ENCODE peak calls at places on chromosomes 2 and 18, in seven cellular contexts. A, B, N, U, I, E and T are unnamed samples.
A peak's percentile ranks its signal among the peaks of the same experiment; 100 is the strongest.

GRCh38 chr2:218722419-218722818 is 11.8 kb downstream of the TTLL4 start:
- DNase-seq in A (no peak), B (no peak), N (no peak), U (no peak), I (no peak), E (no peak), T (no peak)

GRCh38 chr18:13577091-13577697 is 149.2 kb downstream of the FAM210A start:
- DNase-seq in A (no peak), B (peak; percentile 45), N (no peak), U (no peak), I (no peak), E (no peak), T (no peak)

GRCh38 chr2:152475982-152476381 is 141.0 kb downstream of the FMNL2 start:
- DNase-seq in A (no peak), B (no peak), N (no peak), U (no peak), I (no peak), E (no peak), T (no peak)

GRCh38 chr18:70047931-70048603 is 100.4 kb upstream of the CD226 start:
- DNase-seq in A (no peak), B (no peak), N (no peak), U (no peak), I (no peak), E (no peak), T (no peak)

GRCh38 chr2:223894968-223895367 is 50.2 kb downstream of the WDFY1 start:
- DNase-seq in A (no peak), B (no peak), N (no peak), U (no peak), I (no peak), E (no peak), T (no peak)

GRCh38 chr18:77087391-77088141 is 45.0 kb downstream of the MBP start:
- DNase-seq in A (peak; percentile 55), B (no peak), N (no peak), U (no peak), I (peak; percentile 73), E (peak; percentile 77), T (no peak)

GRCh38 chr2:200679157-200679934 is 93.5 kb downstream of the AOX1 start:
- DNase-seq in A (no peak), B (peak; percentile 47), N (no peak), U (no peak), I (no peak), E (no peak), T (no peak)

GRCh38 chr2:42927334-42928160 is 135.2 kb upstream of the HAAO start:
- DNase-seq in A (no peak), B (peak; percentile 63), N (no peak), U (no peak), I (peak; percentile 18), E (peak; percentile 55), T (no peak)

GRCh38 chr2:101658387-101658786 is 39.1 kb upstream of the MAP4K4 start:
- DNase-seq in A (no peak), B (no peak), N (no peak), U (no peak), I (no peak), E (no peak), T (no peak)

GRCh38 chr2:220499281-220499680 is 871.9 kb downstream of the SLC4A3 start:
- DNase-seq in A (no peak), B (no peak), N (peak; percentile 10), U (no peak), I (peak; percentile 11), E (peak; percentile 31), T (no peak)

GRCh38 chr2:238667008-238667407 is 180.9 kb upstream of the TWIST2 start:
- DNase-seq in A (no peak), B (no peak), N (no peak), U (no peak), I (no peak), E (no peak), T (no peak)

GRCh38 chr2:70716131-70716766 is 51.8 kb downstream of the ADD2 start:
- DNase-seq in A (no peak), B (peak; percentile 39), N (no peak), U (no peak), I (no peak), E (no peak), T (peak; percentile 7)

GRCh38 chr2:235050992-235051351 is 99.2 kb downstream of the SH3BP4 start:
- DNase-seq in A (peak; percentile 87), B (peak; percentile 99), N (peak; percentile 83), U (peak; percentile 89), I (peak; percentile 41), E (peak; percentile 29), T (peak; percentile 62)

GRCh38 chr2:67772216-67773180 is 290.3 kb downstream of the C1D start:
- DNase-seq in A (no peak), B (peak; percentile 73), N (peak; percentile 61), U (no peak), I (no peak), E (no peak), T (no peak)

GRCh38 chr2:170744248-170745002 is 25.8 kb upstream of the ERICH2 start:
- DNase-seq in A (no peak), B (peak; percentile 13), N (no peak), U (no peak), I (no peak), E (no peak), T (no peak)

GRCh38 chr2:83071352-83071751 is 1387.7 kb downstream of the SUCLG1 start:
- DNase-seq in A (no peak), B (no peak), N (no peak), U (no peak), I (no peak), E (no peak), T (no peak)

GRCh38 chr2:171315781-171316180 is 118.0 kb downstream of the METTL8 start:
- DNase-seq in A (no peak), B (no peak), N (no peak), U (no peak), I (no peak), E (no peak), T (no peak)

GRCh38 chr18:12559319-12559718 is 98.6 kb downstream of the SPIRE1 start:
- DNase-seq in A (no peak), B (no peak), N (no peak), U (no peak), I (no peak), E (no peak), T (no peak)

GRCh38 chr2:54673501-54673998 is 49.9 kb upstream of the EML6 start:
- DNase-seq in A (peak; percentile 79), B (peak; percentile 80), N (peak; percentile 93), U (no peak), I (no peak), E (peak; percentile 82), T (no peak)

GRCh38 chr2:239158641-239159475 is 242.0 kb downstream of the HDAC4 start:
- DNase-seq in A (peak; percentile 0), B (no peak), N (peak; percentile 7), U (peak; percentile 52), I (peak; percentile 18), E (peak; percentile 12), T (no peak)

GRCh38 chr2:8515864-8516533 is 165.9 kb upstream of the ID2 start:
- DNase-seq in A (peak; percentile 41), B (no peak), N (no peak), U (no peak), I (no peak), E (no peak), T (no peak)

GRCh38 chr2:28506112-28506511 is 10.3 kb downstream of the PLB1 start:
- DNase-seq in A (no peak), B (no peak), N (no peak), U (no peak), I (no peak), E (no peak), T (no peak)

GRCh38 chr2:176931588-176932563 is 280.7 kb upstream of the HNRNPA3 start:
- DNase-seq in A (no peak), B (no peak), N (no peak), U (peak; percentile 10), I (no peak), E (no peak), T (no peak)

GRCh38 chr2:212001280-212001679 is 537.3 kb downstream of the ERBB4 start:
- DNase-seq in A (no peak), B (no peak), N (no peak), U (no peak), I (no peak), E (no peak), T (no peak)

GRCh38 chr2:212007972-212008371 is 530.6 kb downstream of the ERBB4 start:
- DNase-seq in A (no peak), B (no peak), N (no peak), U (no peak), I (no peak), E (no peak), T (no peak)

GRCh38 chr2:212005077-212005671 is 533.4 kb downstream of the ERBB4 start:
- DNase-seq in A (no peak), B (no peak), N (peak; percentile 10), U (peak; percentile 37), I (peak; percentile 58), E (no peak), T (peak; percentile 60)
- TF ChIP-seq CTCF in A (no peak), B (no peak), N (no peak), U (peak; percentile 66), I (peak; percentile 77), E (no peak), T (peak; percentile 49)

DNA sequence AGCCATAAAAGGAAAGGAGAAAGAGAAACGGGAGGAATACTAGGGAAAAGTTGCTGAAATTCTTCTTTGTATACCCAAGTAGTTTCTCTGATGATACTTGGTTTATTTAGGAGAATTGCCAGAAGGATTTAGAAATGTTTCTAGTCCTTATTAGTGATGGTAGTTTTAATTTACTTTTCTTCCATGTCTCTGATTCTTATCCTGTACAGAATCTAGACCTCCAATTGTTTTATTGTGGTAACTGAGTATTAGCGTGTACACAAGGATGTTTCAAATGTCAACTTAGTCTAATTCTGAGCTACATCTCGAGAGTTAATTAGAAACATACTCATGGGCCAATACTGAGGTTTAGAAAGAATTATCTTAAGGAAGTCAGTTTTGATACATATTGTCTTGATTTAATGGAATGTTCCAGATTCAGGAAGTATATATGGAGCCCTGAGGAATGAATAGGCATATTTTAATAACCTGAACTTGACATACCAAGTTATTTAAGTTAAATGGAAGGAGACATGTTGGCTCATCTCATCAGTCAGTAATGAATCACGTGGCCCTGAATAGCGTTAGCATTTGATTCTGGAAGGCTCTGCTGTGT is 219.6 kb downstream of the LTBP1 start:
- DNase-seq in A (no peak), B (no peak), N (no peak), U (no peak), I (no peak), E (no peak), T (no peak)
- H3K4me3 ChIP-seq in A (no peak overlapping the region), B (no peak overlapping the region), N (no peak overlapping the region), U (no peak overlapping the region), I (no peak overlapping the region), E (no peak overlapping the region), T (no peak overlapping the region)

DNA sequence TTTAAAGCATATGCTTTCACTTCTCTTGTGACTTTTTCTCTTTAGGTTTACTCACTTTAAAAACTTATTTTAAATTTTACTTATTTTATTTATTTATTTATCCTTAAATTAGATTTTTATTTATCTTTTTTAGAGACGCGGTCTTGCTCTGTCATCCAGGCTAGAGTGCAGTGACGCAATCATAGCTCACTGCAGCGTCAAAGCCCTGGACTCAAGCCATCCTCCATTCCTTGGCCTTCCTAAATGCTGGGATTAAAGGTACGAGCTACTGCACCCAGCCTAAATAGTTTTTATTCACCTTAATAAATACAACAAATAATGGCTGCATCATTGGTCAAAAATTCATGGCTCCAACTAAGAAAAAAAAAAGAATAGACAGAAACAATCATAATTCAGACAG is 415.7 kb upstream of the FIGN start:
- DNase-seq in A (peak; percentile 8), B (no peak), N (no peak), U (no peak), I (no peak), E (no peak), T (no peak)
- H3K9me3 ChIP-seq in A (no peaks in the 10 kb centered on the region), B (no peaks in the 10 kb centered on the region), N (no peaks in the 10 kb centered on the region), U (no peaks in the 10 kb centered on the region), I (no peaks in the 10 kb centered on the region), E (no peaks in the 10 kb centered on the region), T (no peaks in the 10 kb centered on the region)

GRCh38 chr18:79680100-79680879 is 687 bp downstream of the CTDP1 start:
- DNase-seq in A (peak; percentile 61), B (peak; percentile 76), N (peak; percentile 64), U (peak; percentile 68), I (peak; percentile 67), E (peak; percentile 60), T (no peak)
- TF ChIP-seq CTCF in A (peak; percentile 6), B (no peak), N (no peak), U (no peak), I (peak; percentile 31), E (no peak), T (peak; percentile 6)